ENCODE peak calls at places on chromosomes 4 and X, in nine cellular contexts. Z, V, W, F, X, G, P, Y and R are unnamed samples.

GRCh38 chr4:66123195-66123594 is 452.9 kb upstream of the EPHA5 start:
- DNase-seq in Z (no peak), V (no peak), W (no peak), F (no peak), X (no peak), G (no peak), P (no peak), Y (no peak), R (no peak)

GRCh38 chr4:2289311-2289954 is 27.5 kb upstream of the MXD4 start:
- DNase-seq in Z (no peak), V (peak; percentile 39), W (no peak), F (no peak), X (no peak), G (no peak), P (no peak), Y (no peak), R (no peak)

GRCh38 chr4:40176602-40177001 is 20.2 kb upstream of the RHOH start:
- DNase-seq in Z (no peak), V (peak; percentile 82), W (no peak), F (no peak), X (no peak), G (no peak), P (no peak), Y (no peak), R (no peak)

GRCh38 chr4:38177792-38178665 is 217.8 kb downstream of the PTTG2 start:
- DNase-seq in Z (no peak), V (no peak), W (no peak), F (peak; percentile 93), X (peak; percentile 62), G (peak; percentile 81), P (no peak), Y (peak; percentile 68), R (peak; percentile 86)

GRCh38 chrX:46913710-46914109 is 1.5 kb downstream of the JADE3 start:
- DNase-seq in Z (no peak), V (peak; percentile 53), W (peak; percentile 3), F (no peak), X (peak; percentile 22), G (peak; percentile 10), P (peak; percentile 17), Y (peak; percentile 18), R (peak; percentile 10)

GRCh38 chr4:86706923-86707597 is 112.9 kb downstream of the PTPN13 start:
- DNase-seq in Z (no peak), V (no peak), W (no peak), F (no peak), X (no peak), G (no peak), P (no peak), Y (no peak), R (peak; percentile 45)

GRCh38 chrX:39633293-39633692 is 464.5 kb downstream of the BCOR start:
- DNase-seq in Z (no peak), V (no peak), W (no peak), F (no peak), X (no peak), G (no peak), P (no peak), Y (no peak), R (no peak)

GRCh38 chrX:135421537-135421931 is 210 bp upstream of the SMIM10L2A start:
- DNase-seq in Z (peak; percentile 25), V (peak; percentile 94), W (peak; percentile 66), F (peak; percentile 95), X (peak; percentile 92), G (peak; percentile 88), P (peak; percentile 75), Y (peak; percentile 87), R (peak; percentile 64)

GRCh38 chr4:20395160-20395773 is 143.6 kb downstream of the SLIT2 start:
- DNase-seq in Z (no peak), V (peak; percentile 90), W (peak; percentile 42), F (no peak), X (no peak), G (peak; percentile 44), P (no peak), Y (peak; percentile 45), R (peak; percentile 59)

GRCh38 chr4:181006509-181007290 is 1236.5 kb upstream of the TENM3 start:
- DNase-seq in Z (no peak), V (no peak), W (no peak), F (no peak), X (no peak), G (no peak), P (no peak), Y (no peak), R (no peak)

GRCh38 chr4:153025402-153025801 is 89.3 kb downstream of the FHDC1 start:
- DNase-seq in Z (no peak), V (no peak), W (no peak), F (no peak), X (no peak), G (peak; percentile 19), P (no peak), Y (no peak), R (peak; percentile 83)

GRCh38 chr4:7680731-7681130 is 246.0 kb upstream of the PSAPL1 start:
- DNase-seq in Z (no peak), V (no peak), W (no peak), F (no peak), X (no peak), G (no peak), P (no peak), Y (no peak), R (no peak)

GRCh38 chr4:25568788-25569231 is 86.8 kb upstream of the SLC34A2 start:
- DNase-seq in Z (no peak), V (peak; percentile 66), W (no peak), F (no peak), X (no peak), G (peak; percentile 36), P (no peak), Y (peak; percentile 40), R (peak; percentile 79)

GRCh38 chr4:183772361-183772760 is 113.3 kb downstream of the TRAPPC11 start:
- DNase-seq in Z (no peak), V (no peak), W (no peak), F (no peak), X (no peak), G (no peak), P (no peak), Y (no peak), R (no peak)

GRCh38 chrX:115603534-115604074 is 42.6 kb downstream of the PLS3 start:
- DNase-seq in Z (no peak), V (no peak), W (no peak), F (no peak), X (no peak), G (no peak), P (no peak), Y (no peak), R (no peak)

GRCh38 chr4:53937918-53938317 is 126.5 kb downstream of the CHIC2 start:
- DNase-seq in Z (no peak), V (peak; percentile 75), W (no peak), F (no peak), X (no peak), G (no peak), P (no peak), Y (no peak), R (no peak)

GRCh38 chrX:22165732-22166457 is 106.8 kb upstream of the CBLL2 start:
- DNase-seq in Z (no peak), V (no peak), W (no peak), F (no peak), X (no peak), G (no peak), P (no peak), Y (no peak), R (no peak)

GRCh38 chrX:135484636-135485289 is 35.7 kb upstream of the INTS6L start:
- DNase-seq in Z (peak; percentile 32), V (no peak), W (no peak), F (no peak), X (no peak), G (no peak), P (no peak), Y (no peak), R (peak; percentile 26)

GRCh38 chr4:141371206-141371605 is 150.5 kb downstream of the ZNF330 start:
- DNase-seq in Z (no peak), V (no peak), W (no peak), F (no peak), X (no peak), G (no peak), P (no peak), Y (no peak), R (no peak)

GRCh38 chr4:76215120-76215519 is 1.5 kb upstream of the SCARB2 start:
- DNase-seq in Z (no peak), V (no peak), W (no peak), F (no peak), X (no peak), G (no peak), P (peak; percentile 68), Y (no peak), R (no peak)
- H3K4me3 ChIP-seq in Z (no peak overlapping the region), V (no peak overlapping the region), W (no peak overlapping the region), F (no peak overlapping the region), X (no peak overlapping the region), G (no peak overlapping the region), P (no peak overlapping the region), Y (no peak overlapping the region), R (no peak overlapping the region)

GRCh38 chrX:149996515-149996914 is 58.2 kb upstream of the EOLA2 start:
- DNase-seq in Z (no peak), V (no peak), W (no peak), F (no peak), X (no peak), G (no peak), P (no peak), Y (no peak), R (no peak)

GRCh38 chrX:149992918-149993317 is 54.6 kb upstream of the EOLA2 start:
- DNase-seq in Z (no peak), V (no peak), W (no peak), F (no peak), X (no peak), G (no peak), P (no peak), Y (no peak), R (no peak)

GRCh38 chrX:149993989-149994388 is 55.7 kb upstream of the EOLA2 start:
- DNase-seq in Z (no peak), V (no peak), W (no peak), F (no peak), X (no peak), G (no peak), P (no peak), Y (no peak), R (no peak)
- H3K4me1 ChIP-seq in Z (no peaks in the 10 kb centered on the region), V (no peaks in the 10 kb centered on the region), W (no peaks in the 10 kb centered on the region), F (no peaks in the 10 kb centered on the region), X (no peaks in the 10 kb centered on the region), G (no peaks in the 10 kb centered on the region), P (no peaks in the 10 kb centered on the region), Y (no peaks in the 10 kb centered on the region), R (no peaks in the 10 kb centered on the region)

DNA sequence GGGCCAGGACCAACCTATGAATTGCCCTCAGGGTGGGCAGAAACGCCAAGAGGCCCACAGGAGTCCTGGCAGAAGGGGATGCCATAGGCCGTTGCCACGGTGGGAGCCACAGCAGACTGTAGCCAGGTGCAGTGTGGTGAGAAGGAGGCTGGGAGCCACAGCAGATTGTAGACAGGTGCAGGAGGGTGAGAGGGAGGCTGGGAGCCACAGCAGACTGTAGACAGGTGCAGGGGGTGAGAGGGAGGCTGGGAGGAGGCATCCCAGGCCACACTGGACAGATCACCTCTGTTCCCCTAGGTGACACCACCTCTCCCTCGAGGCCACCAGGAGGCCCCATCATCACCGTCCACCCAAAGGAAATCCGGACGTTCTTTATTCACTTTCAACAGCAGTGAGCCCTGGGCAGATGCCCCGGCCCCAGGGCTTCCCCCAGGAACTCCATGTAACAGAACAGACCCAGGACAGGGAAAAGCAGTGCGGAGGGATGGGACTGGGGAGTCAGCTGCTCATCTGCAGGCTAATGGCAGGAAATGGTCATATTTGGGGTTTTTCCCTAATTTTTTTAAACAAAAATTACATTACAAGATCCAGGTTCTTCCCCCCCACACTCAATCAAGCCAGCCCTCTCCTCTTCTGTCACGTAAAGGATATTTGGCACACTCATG is 19.5 kb upstream of the MRFAP1 start:
- DNase-seq in Z (no peak), V (no peak), W (no peak), F (peak; percentile 32), X (no peak), G (no peak), P (no peak), Y (no peak), R (no peak)
- H3K4me3 ChIP-seq in Z (no peak overlapping the region), V (no peak overlapping the region), W (no peak overlapping the region), F (no peak overlapping the region), X (no peak overlapping the region), G (no peak overlapping the region), P (no peak overlapping the region), Y (no peak overlapping the region), R (no peak overlapping the region)

GRCh38 chr4:113433536-113434246 is 327.8 kb downstream of the CAMK2D start:
- DNase-seq in Z (no peak), V (no peak), W (no peak), F (no peak), X (no peak), G (no peak), P (no peak), Y (no peak), R (no peak)
- H3K4me1 ChIP-seq in Z (no peaks in the 10 kb centered on the region), V (no peaks in the 10 kb centered on the region), W (peaks cover 2% of the 10 kb centered on the region), F (no peaks in the 10 kb centered on the region), X (peaks cover 4% of the 10 kb centered on the region), G (peaks cover 5% of the 10 kb centered on the region), P (no peaks in the 10 kb centered on the region), Y (no peaks in the 10 kb centered on the region), R (no peaks in the 10 kb centered on the region)